ENCODE peak calls at places on chromosomes 1 and 21, in ten cellular contexts. N, Y, Z, R, E, U, C, D, M and K are unnamed samples.

GRCh38 chr1:15218287-15219279 is 28.4 kb upstream of the FHAD1 start:
- DNase-seq in R (no peak), E (no peak), Z (no peak), U (no peak), Y (no peak), C (no peak), M (no peak), N (no peak), D (no peak), K (no peak)

GRCh38 chr21:16159213-16159970 is 429.6 kb downstream of the USP25 start:
- DNase-seq in D (no peak), Y (peak), N (no peak), E (no peak), C (no peak), U (no peak), M (peak), R (no peak), Z (no peak), K (no peak)

GRCh38 chr1:25137521-25138395 is 94.5 kb downstream of the SYF2 start:
- DNase-seq in Y (no peak), M (no peak), U (no peak), D (no peak), C (no peak), Z (no peak), R (no peak), E (no peak), N (no peak), K (no peak)

GRCh38 chr1:1665815-1666251 is 7.0 kb upstream of the CDK11B start:
- DNase-seq in E (no peak), R (no peak), Z (peak), D (peak), N (no peak), U (no peak), C (no peak), M (no peak), Y (no peak), K (no peak)

GRCh38 chr21:46483300-46484295 is 24.9 kb downstream of the DIP2A start:
- DNase-seq in D (peak), M (no peak), R (no peak), Z (no peak), Y (no peak), N (no peak), E (peak), C (no peak), U (no peak), K (no peak)

GRCh38 chr1:213138391-213138790 is 87.3 kb downstream of the RPS6KC1 start:
- DNase-seq in M (no peak), Y (no peak), R (no peak), C (no peak), D (no peak), U (no peak), E (no peak), N (peak), Z (no peak), K (no peak)

GRCh38 chr1:153723687-153724086 is 4.2 kb upstream of the INTS3 start:
- DNase-seq in Z (no peak), Y (no peak), M (no peak), U (no peak), R (no peak), D (no peak), C (no peak), E (no peak), N (no peak), K (no peak)

GRCh38 chr1:4664601-4665000 is 10.2 kb downstream of the AJAP1 start:
- DNase-seq in U (no peak), R (no peak), E (no peak), C (no peak), N (no peak), Y (no peak), D (no peak), M (no peak), Z (no peak), K (no peak)

GRCh38 chr1:56819393-56819899 is at the start of gene FYB2:
- DNase-seq in E (peak), C (no peak), U (no peak), M (no peak), R (no peak), Y (no peak), D (no peak), N (peak), Z (peak), K (peak)

GRCh38 chr1:210696709-210697108 is 368.0 kb downstream of the HHAT start:
- DNase-seq in N (no peak), M (no peak), Z (no peak), C (no peak), D (no peak), R (no peak), E (no peak), Y (no peak), U (no peak), K (no peak)

GRCh38 chr1:32337855-32338636 is 2.0 kb upstream of the MARCKSL1 start:
- DNase-seq in M (no peak), D (no peak), R (no peak), C (peak), N (no peak), U (peak), Z (no peak), Y (no peak), E (no peak), K (peak)

GRCh38 chr1:202958544-202959275 is 598 bp upstream of the ADIPOR1 start:
- DNase-seq in N (no peak), Z (no peak), R (no peak), U (no peak), E (no peak), Y (no peak), C (no peak), M (no peak), D (no peak), K (no peak)

GRCh38 chr1:153741946-153742345 is 14.1 kb downstream of the INTS3 start:
- DNase-seq in E (no peak), Z (no peak), M (no peak), U (no peak), R (no peak), N (no peak), C (no peak), Y (no peak), D (no peak), K (no peak)

GRCh38 chr1:77888429-77889239 is at the start of gene NEXN:
- DNase-seq in U (peak), E (no peak), D (peak), Z (peak), N (peak), C (peak), R (no peak), Y (peak), M (peak), K (peak)

GRCh38 chr1:183913556-183913955 is 108.6 kb downstream of the RGL1 start:
- DNase-seq in U (no peak), M (peak), C (no peak), R (no peak), D (no peak), Y (no peak), E (no peak), N (no peak), Z (no peak), K (no peak)

GRCh38 chr1:32683397-32683796 is 19.2 kb downstream of the SYNC start:
- DNase-seq in U (no peak), Y (no peak), C (no peak), N (no peak), M (no peak), D (no peak), R (no peak), Z (no peak), E (no peak), K (no peak)

GRCh38 chr1:6466023-6466422 is at the start of gene TNFRSF25:
- DNase-seq in N (no peak), M (no peak), Z (peak), Y (no peak), U (no peak), D (no peak), C (no peak), R (peak), E (no peak), K (no peak)

GRCh38 chr21:25170681-25171080 is 436.6 kb downstream of the MRPL39 start:
- DNase-seq in R (no peak), U (no peak), M (peak), N (no peak), Y (no peak), C (no peak), E (no peak), Z (no peak), D (no peak), K (no peak)

GRCh38 chr1:20319456-20319855 is 28.8 kb downstream of the VWA5B1 start:
- DNase-seq in N (no peak), U (no peak), M (no peak), R (no peak), D (no peak), E (no peak), Z (no peak), C (no peak), Y (no peak), K (no peak)

GRCh38 chr1:205920861-205921558 is 22.2 kb downstream of the SLC26A9 start:
- DNase-seq in E (no peak), Y (no peak), C (no peak), D (no peak), N (no peak), M (no peak), R (no peak), U (no peak), Z (no peak), K (peak)

GRCh38 chr1:106406114-106406513 is 650.4 kb upstream of the PRMT6 start:
- DNase-seq in C (no peak), R (no peak), N (no peak), D (no peak), E (no peak), U (no peak), Y (no peak), Z (no peak), M (no peak), K (no peak)

GRCh38 chr1:117093870-117094621 is 27.5 kb downstream of the TRIM45 start:
- DNase-seq in C (peak), Z (peak), D (peak), N (peak), Y (no peak), R (peak), E (no peak), U (no peak), M (peak), K (peak)

GRCh38 chr1:100313382-100313781 is 38.9 kb upstream of the CDC14A start:
- DNase-seq in D (no peak), N (no peak), U (no peak), E (no peak), Z (no peak), R (no peak), Y (no peak), M (no peak), C (no peak), K (no peak)

GRCh38 chr1:156420209-156421061 is 51.4 kb downstream of the RHBG start:
- DNase-seq in U (no peak), Z (peak), N (no peak), R (peak), D (no peak), C (no peak), E (no peak), M (no peak), Y (no peak), K (peak)

GRCh38 chr1:98086156-98086555 is 165.3 kb upstream of the DPYD start:
- DNase-seq in Z (no peak), N (no peak), R (no peak), C (no peak), Y (no peak), M (peak), D (no peak), U (no peak), E (no peak), K (peak)

GRCh38 chr1:175563556-175563955 is 179.8 kb downstream of the TNR start:
- DNase-seq in N (no peak), E (no peak), D (no peak), Y (no peak), U (no peak), C (no peak), R (no peak), M (no peak), Z (no peak), K (no peak)

GRCh38 chr1:228136908-228137307 is 3.2 kb upstream of the GUK1 start:
- DNase-seq in N (no peak), C (no peak), U (no peak), M (no peak), R (no peak), E (no peak), Y (no peak), D (no peak), Z (no peak), K (no peak)

GRCh38 chr1:182032251-182032650 is 29.3 kb downstream of the ZNF648 start:
- DNase-seq in C (no peak), Y (no peak), U (no peak), N (no peak), Z (no peak), R (no peak), D (no peak), E (no peak), M (no peak), K (no peak)